ENCODE peak calls at places on chromosomes 16 and 17, in ten cellular contexts. K is HCT116, A is hepatocyte, T is PC-9, O is SK-N-SH, R is OCI-LY7, U is GM23338, L is GM23248, M is PC-3, W is Karpas-422. F is an unnamed sample. For H3K36me3 and H3K9me2, the result is how much of the 10 kb centered on the place peaks cover.

GRCh38 chr16:1078579-1079021 is 6.1 kb downstream of the SSTR5 start:
- DNase-seq in K (no peak), A (peak), T (peak), O (no peak), R (no peak), U (no peak), L (peak), M (peak), W (no peak), F (no peak)

GRCh38 chr16:82835487-82836160 is 208.9 kb downstream of the CDH13 start:
- DNase-seq in K (no peak), A (no peak), T (no peak), O (no peak), R (no peak), U (peak), L (peak), M (no peak), W (no peak), F (no peak)

GRCh38 chr17:48610282-48611211 is at the start of gene HOXB7:
- DNase-seq in K (no peak), A (peak), T (peak), O (peak), R (peak), U (peak), L (peak), M (no peak), W (peak), F (peak)

GRCh38 chr17:41907633-41908539 is 10.9 kb downstream of the ACLY start:
- DNase-seq in K (no peak), A (peak), T (no peak), O (peak), R (no peak), U (no peak), L (peak), M (no peak), W (no peak), F (no peak)

GRCh38 chr16:72434159-72434558 is 262.2 kb upstream of the PMFBP1 start:
- DNase-seq in K (peak), A (no peak), T (no peak), O (no peak), R (peak), U (peak), L (peak), M (no peak), W (no peak), F (no peak)

GRCh38 chr17:1562178-1562643 is 381 bp downstream of the PITPNA start:
- DNase-seq in K (no peak), A (no peak), T (no peak), O (peak), R (no peak), U (peak), L (peak), M (no peak), W (no peak), F (no peak)

GRCh38 chr16:73949574-73950348 is 346.9 kb upstream of the PSMD7 start:
- DNase-seq in K (no peak), A (peak), T (peak), O (no peak), R (no peak), U (no peak), L (peak), M (peak), W (no peak), F (no peak)

GRCh38 chr17:61495161-61495857 is 43.1 kb downstream of the TBX4 start:
- DNase-seq in K (peak), A (no peak), T (peak), O (no peak), R (no peak), U (no peak), L (peak), M (no peak), W (no peak), F (no peak)

GRCh38 chr16:67560827-67561342 is 1.4 kb upstream of the CTCF start:
- DNase-seq in K (no peak), A (no peak), T (no peak), O (no peak), R (no peak), U (no peak), L (peak), M (peak), W (no peak), F (no peak)

GRCh38 chr16:86239381-86239780 is 270.9 kb upstream of the FOXF1 start:
- DNase-seq in K (no peak), A (no peak), T (no peak), O (no peak), R (no peak), U (peak), L (no peak), M (no peak), W (no peak), F (no peak)

DNA sequence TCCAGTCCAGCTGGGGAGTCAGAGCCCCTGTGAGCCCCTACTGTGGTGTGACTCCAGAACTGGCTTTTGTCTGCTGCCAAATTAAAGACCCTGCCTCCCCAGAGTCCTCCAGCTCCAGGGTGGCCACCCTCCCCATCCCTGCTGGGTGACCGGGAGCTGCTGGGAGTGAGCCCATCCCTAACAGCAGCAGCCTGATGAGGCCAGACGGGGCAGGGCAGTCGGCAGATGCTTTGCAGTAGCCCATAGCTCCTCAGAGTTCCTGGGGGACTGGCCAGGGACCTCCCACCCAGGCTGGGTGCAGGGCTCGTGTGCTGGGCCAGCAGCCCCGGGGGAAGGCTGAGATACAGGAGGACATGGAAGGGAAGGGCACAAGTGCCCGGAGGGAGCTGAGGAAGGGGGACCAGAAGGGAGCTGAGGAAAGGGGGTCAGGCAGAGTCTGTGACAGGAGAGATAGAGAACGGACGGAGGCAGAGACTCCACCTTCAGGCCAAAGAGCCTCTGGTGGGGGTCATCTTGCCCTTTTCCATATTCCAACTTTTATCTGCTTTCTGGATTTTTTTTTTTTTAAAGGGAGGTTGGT is 12.7 kb upstream of the MRPS23 start:
- DNase-seq in K (no peak), A (no peak), T (no peak), O (peak), R (no peak), U (peak), L (no peak), M (no peak), W (no peak), F (no peak)
- H3K4me3 ChIP-seq in K (peak), A (no peak), T (peak), O (no peak), R (no peak), U (peak), L (peak), M (peak), W (no peak), F (no peak)

GRCh38 chr17:75826561-75827290 is 17.5 kb downstream of the UNC13D start:
- DNase-seq in K (no peak), A (no peak), T (no peak), O (no peak), R (peak), U (no peak), L (no peak), M (no peak), W (no peak), F (no peak)

GRCh38 chr17:75828741-75829140 is 15.5 kb downstream of the UNC13D start:
- DNase-seq in K (no peak), A (no peak), T (no peak), O (no peak), R (no peak), U (no peak), L (no peak), M (no peak), W (no peak), F (no peak)

GRCh38 chr17:75828051-75828400 is 16.2 kb downstream of the UNC13D start:
- DNase-seq in K (no peak), A (no peak), T (no peak), O (no peak), R (no peak), U (peak), L (no peak), M (no peak), W (no peak), F (no peak)

GRCh38 chr17:75825748-75826370 is 18.3 kb downstream of the UNC13D start:
- DNase-seq in K (no peak), A (no peak), T (no peak), O (no peak), R (no peak), U (no peak), L (no peak), M (no peak), W (no peak), F (no peak)

GRCh38 chr17:75827291-75828050 is 16.7 kb downstream of the UNC13D start:
- DNase-seq in K (no peak), A (peak), T (no peak), O (peak), R (peak), U (peak), L (peak), M (peak), W (peak), F (peak)
- H3K36me3 ChIP-seq in K (under half), A (under half), T (under half), O (under half), R (under half), U (under half), L (under half), M (under half), W (under half), F (under half)

GRCh38 chr17:19333736-19334290 is 28.7 kb downstream of the B9D1 start:
- DNase-seq in K (no peak), A (peak), T (no peak), O (no peak), R (no peak), U (no peak), L (no peak), M (no peak), W (no peak), F (no peak)
- H3K9me2 ChIP-seq in K (under half), A (under half), T (under half), O (under half), R (under half), U (under half), L (under half), M (under half), W (under half), F (under half)

GRCh38 chr17:40111221-40112128 is 10.3 kb upstream of the MSL1 start:
- DNase-seq in K (peak), A (peak), T (peak), O (peak), R (peak), U (peak), L (peak), M (peak), W (peak), F (peak)
- H3K4me3 ChIP-seq in K (no peak), A (no peak), T (no peak), O (no peak), R (peak), U (peak), L (peak), M (no peak), W (peak), F (peak)

GRCh38 chr17:37818689-37819088 is 73.8 kb upstream of the HNF1B start:
- DNase-seq in K (peak), A (no peak), T (peak), O (no peak), R (no peak), U (no peak), L (peak), M (peak), W (peak), F (peak)
- H3K36me3 ChIP-seq in K (under half), A (under half), T (under half), O (under half), R (under half), U (under half), L (under half), M (under half), W (under half), F (under half)

DNA sequence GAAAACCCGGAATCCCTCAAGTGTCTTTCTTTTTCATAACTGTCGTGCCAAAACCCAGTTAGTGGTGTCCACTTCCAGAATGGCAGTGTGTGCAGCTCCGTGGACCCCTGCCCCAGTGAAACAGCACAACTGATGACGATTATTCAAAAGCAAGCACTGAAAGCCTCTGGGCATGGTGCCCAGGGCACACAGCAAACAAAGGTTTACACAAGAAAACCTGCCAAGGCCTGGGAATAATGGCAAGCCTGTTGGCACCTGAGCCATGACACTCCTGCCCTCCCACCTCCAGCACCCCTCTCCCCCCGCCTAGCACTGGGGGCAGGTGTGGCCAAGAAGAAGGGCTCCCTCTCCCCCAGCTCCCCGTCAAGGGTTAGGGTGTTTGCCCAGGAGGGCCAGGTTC is 2.8 kb downstream of the PKMYT1 start:
- DNase-seq in K (no peak), A (no peak), T (no peak), O (no peak), R (no peak), U (no peak), L (no peak), M (peak), W (no peak), F (no peak)
- H3K9me2 ChIP-seq in K (under half), A (under half), T (under half), O (under half), R (under half), U (under half), L (under half), M (under half), W (under half), F (under half)

DNA sequence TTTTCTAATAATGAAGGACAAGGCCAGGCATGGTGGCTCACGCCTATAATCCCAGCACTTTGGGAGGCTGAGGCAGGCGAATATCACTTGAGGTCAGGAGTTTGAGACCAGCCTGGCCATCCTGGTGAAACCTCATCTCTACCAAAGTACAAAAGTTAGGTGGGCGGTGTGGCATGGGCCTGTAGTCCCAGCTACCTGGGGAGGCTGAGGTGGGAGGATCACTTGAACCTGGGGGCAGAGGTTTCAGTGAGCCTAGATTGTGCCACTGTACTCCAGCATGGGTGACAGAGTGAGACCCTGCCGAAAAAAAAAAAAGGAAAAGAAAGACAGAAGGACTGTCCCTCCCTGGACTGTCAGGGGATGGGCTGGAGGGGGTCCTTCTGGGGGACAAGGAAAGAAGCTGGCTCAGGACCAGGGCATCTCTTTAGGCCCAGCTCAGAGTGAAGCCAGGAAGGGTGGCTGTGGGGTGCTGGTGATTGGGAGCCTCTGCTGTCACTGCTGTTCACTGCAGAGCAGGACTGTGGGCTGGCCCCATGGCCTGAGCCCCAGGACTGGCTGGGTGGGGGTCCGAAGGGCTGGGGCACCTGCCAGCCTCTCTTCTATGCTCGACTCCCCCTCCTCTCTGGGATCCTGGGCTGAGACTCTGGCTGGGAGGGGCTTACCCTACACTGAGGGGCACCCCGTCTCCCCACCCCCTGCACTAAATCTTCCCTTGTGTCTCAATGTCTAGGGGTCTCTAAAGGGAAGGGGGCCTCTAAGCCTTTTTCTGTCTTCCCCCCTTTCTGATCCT is 909 bp upstream of the ARHGAP23 start:
- DNase-seq in K (no peak), A (no peak), T (no peak), O (no peak), R (no peak), U (no peak), L (no peak), M (no peak), W (no peak), F (no peak)
- H3K4me3 ChIP-seq in K (peak), A (peak), T (peak), O (peak), R (peak), U (peak), L (peak), M (peak), W (no peak), F (peak)

DNA sequence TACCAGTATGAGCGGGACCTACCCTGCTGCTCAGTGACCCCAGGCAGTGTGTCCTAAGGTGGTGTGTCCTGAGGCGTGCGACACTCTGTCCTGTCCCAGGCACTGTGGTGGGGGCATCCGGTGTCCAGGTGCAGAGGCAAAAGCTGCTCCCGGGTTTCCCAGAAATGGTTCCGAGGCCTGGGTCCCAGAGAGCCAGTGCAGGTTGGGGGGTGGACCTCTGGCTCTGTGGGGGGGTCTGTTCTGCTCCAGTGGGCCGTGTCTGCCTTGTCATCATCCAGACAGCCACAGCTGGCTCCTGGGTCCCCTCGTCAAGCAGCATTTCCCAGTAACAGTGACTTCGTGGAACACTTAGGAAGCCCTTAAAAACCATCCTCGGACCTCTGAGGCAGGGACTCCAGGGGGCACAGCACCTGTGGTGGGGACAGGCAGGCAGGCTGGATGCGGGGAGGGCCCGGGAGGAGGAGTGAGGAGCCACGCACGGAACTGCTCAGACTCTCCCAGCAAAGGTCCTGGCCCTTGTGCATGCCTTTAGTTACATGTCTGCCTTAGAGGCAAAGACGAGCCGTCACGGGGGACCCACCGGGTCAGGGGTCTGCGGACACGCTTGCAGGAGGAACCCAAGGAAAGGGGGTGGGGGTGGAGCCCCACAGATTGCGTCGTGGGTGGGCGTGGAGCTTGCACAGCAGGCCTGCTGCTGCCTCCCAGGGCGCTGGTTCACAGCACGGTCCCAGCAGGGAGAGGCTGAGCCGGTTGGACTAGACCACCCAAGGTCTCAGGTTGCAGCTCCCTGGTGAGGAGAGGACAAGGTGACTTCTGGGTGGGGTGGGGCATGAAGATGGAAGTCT is 5.6 kb downstream of the SLC16A3 start:
- DNase-seq in K (no peak), A (no peak), T (peak), O (no peak), R (peak), U (no peak), L (no peak), M (no peak), W (peak), F (no peak)
- H3K36me3 ChIP-seq in K (under half), A (under half), T (under half), O (under half), R (under half), U (under half), L (under half), M (under half), W (under half), F (under half)

F was measured in MM.1S.